ENCODE peak calls at places on chromosomes 3 and 15, in seven cellular contexts. F, G, X, I, B, O and E are unnamed samples. For H3K9me3 and H3K4me1, the result is how much of the 10 kb centered on the place peaks cover.

GRCh38 chr3:125116311-125117069 is 60.7 kb upstream of the HEG1 start:
- DNase-seq in F (no peak), B (no peak), I (peak), G (no peak), O (no peak), X (peak), E (no peak)

GRCh38 chr3:111712294-111713180 is 117.4 kb upstream of the ZBED2 start:
- DNase-seq in X (no peak), F (no peak), O (no peak), B (no peak), I (no peak), G (peak), E (no peak)

GRCh38 chr3:157493627-157494550 is 9.3 kb downstream of the VEPH1 start:
- DNase-seq in F (no peak), O (no peak), B (no peak), X (peak), G (no peak), I (no peak), E (no peak)

GRCh38 chr3:171306631-171307030 is 153.6 kb downstream of the TNIK start:
- DNase-seq in O (peak), G (no peak), I (peak), X (peak), B (peak), F (no peak), E (no peak)

GRCh38 chr3:174441588-174442316 is 417.4 kb upstream of the NAALADL2 start:
- DNase-seq in I (no peak), X (peak), O (no peak), G (no peak), F (no peak), B (no peak), E (no peak)

GRCh38 chr3:24674261-24674660 is 179.6 kb upstream of the THRB start:
- DNase-seq in G (no peak), O (no peak), I (no peak), B (no peak), F (no peak), X (no peak), E (no peak)

GRCh38 chr15:66951976-66952375 is 113.4 kb upstream of the SMAD3 start:
- DNase-seq in F (no peak), O (no peak), G (no peak), X (no peak), I (no peak), B (no peak), E (no peak)

GRCh38 chr3:141386611-141387110 is 18.4 kb downstream of the ZBTB38 start:
- DNase-seq in B (no peak), G (no peak), I (no peak), X (peak), F (no peak), O (no peak), E (no peak)

GRCh38 chr3:97827741-97828471 is 6.1 kb downstream of the CRYBG3 start:
- DNase-seq in I (no peak), O (no peak), X (no peak), F (no peak), G (no peak), B (no peak), E (no peak)

GRCh38 chr3:167714871-167715270 is 19.8 kb downstream of the PDCD10 start:
- DNase-seq in O (no peak), F (no peak), G (no peak), I (no peak), B (no peak), X (no peak), E (no peak)

GRCh38 chr3:21506061-21506460 is 244.9 kb downstream of the ZNF385D start:
- DNase-seq in O (no peak), F (no peak), X (peak), G (no peak), B (no peak), I (no peak), E (no peak)

GRCh38 chr3:41029356-41029755 is 169.9 kb upstream of the CTNNB1 start:
- DNase-seq in B (no peak), O (no peak), G (no peak), I (no peak), F (no peak), X (no peak), E (no peak)

GRCh38 chr15:83436513-83437158 is 10.5 kb upstream of the SH3GL3 start:
- DNase-seq in I (no peak), F (no peak), G (no peak), B (no peak), X (peak), O (no peak), E (no peak)

GRCh38 chr3:196688349-196688748 is 23.7 kb downstream of the CEP19 start:
- DNase-seq in G (peak), B (no peak), X (peak), I (no peak), F (no peak), O (peak), E (no peak)

GRCh38 chr3:184659797-184660301 is 52.0 kb downstream of the MAGEF1 start:
- DNase-seq in O (peak), B (no peak), G (no peak), I (no peak), F (no peak), X (no peak), E (no peak)

GRCh38 chr3:110579841-110580550 is 491.6 kb upstream of the NECTIN3 start:
- DNase-seq in F (no peak), I (no peak), B (no peak), G (no peak), X (peak), O (no peak), E (no peak)

GRCh38 chr3:45546636-45547201 is 47.8 kb upstream of the LIMD1 start:
- DNase-seq in I (peak), X (no peak), B (no peak), F (no peak), O (no peak), G (no peak), E (no peak)

GRCh38 chr3:56125358-56126005 is 342.8 kb downstream of the ERC2 start:
- DNase-seq in B (no peak), O (peak), F (no peak), I (no peak), G (no peak), X (peak), E (no peak)

GRCh38 chr15:90681480-90681879 is 35.7 kb upstream of the BLM start:
- DNase-seq in I (no peak), F (no peak), X (peak), G (no peak), O (no peak), B (no peak), E (no peak)

GRCh38 chr15:52765779-52766178 is 24.4 kb downstream of the ONECUT1 start:
- DNase-seq in O (no peak), B (no peak), G (no peak), I (no peak), F (no peak), X (no peak), E (no peak)

GRCh38 chr3:195910499-195910845 is 2.1 kb upstream of the TNK2 start:
- DNase-seq in I (no peak), B (no peak), X (no peak), F (no peak), G (peak), O (no peak), E (no peak)

GRCh38 chr3:100782906-100783305 is 73.6 kb downstream of the TFG start:
- DNase-seq in G (no peak), X (peak), O (no peak), I (no peak), B (no peak), F (no peak), E (no peak)

GRCh38 chr3:12049675-12050074 is 45.5 kb downstream of the SYN2 start:
- DNase-seq in B (no peak), G (no peak), F (no peak), I (no peak), O (no peak), X (peak), E (no peak)

GRCh38 chr3:60363817-60364216 is 887.4 kb downstream of the FHIT start:
- DNase-seq in F (no peak), I (no peak), B (no peak), O (no peak), X (peak), G (no peak), E (no peak)

GRCh38 chr3:139710212-139710611 is 32.4 kb upstream of the NMNAT3 start:
- DNase-seq in G (no peak), I (no peak), F (no peak), B (no peak), X (no peak), O (no peak), E (no peak)

GRCh38 chr3:170740726-170741591 is 129.0 kb downstream of the RPL22L1 start:
- DNase-seq in F (no peak), I (peak), X (peak), G (no peak), B (no peak), O (peak), E (peak)

GRCh38 chr3:16873872-16874271 is 10.9 kb upstream of the PLCL2 start:
- DNase-seq in O (no peak), B (no peak), I (no peak), F (no peak), X (no peak), G (no peak), E (no peak)

GRCh38 chr3:10702961-10703740 is 112.9 kb upstream of the SLC6A11 start:
- DNase-seq in X (no peak), I (peak), O (no peak), B (no peak), G (no peak), F (no peak), E (no peak)

GRCh38 chr15:75178171-75178937 is 23.3 kb upstream of the C15orf39 start:
- DNase-seq in O (peak), B (peak), G (peak), X (no peak), I (peak), F (no peak), E (peak)

GRCh38 chr15:85879334-85880163 is 84.8 kb upstream of the KLHL25 start:
- DNase-seq in G (no peak), X (no peak), O (no peak), I (no peak), F (no peak), B (no peak), E (no peak)

DNA sequence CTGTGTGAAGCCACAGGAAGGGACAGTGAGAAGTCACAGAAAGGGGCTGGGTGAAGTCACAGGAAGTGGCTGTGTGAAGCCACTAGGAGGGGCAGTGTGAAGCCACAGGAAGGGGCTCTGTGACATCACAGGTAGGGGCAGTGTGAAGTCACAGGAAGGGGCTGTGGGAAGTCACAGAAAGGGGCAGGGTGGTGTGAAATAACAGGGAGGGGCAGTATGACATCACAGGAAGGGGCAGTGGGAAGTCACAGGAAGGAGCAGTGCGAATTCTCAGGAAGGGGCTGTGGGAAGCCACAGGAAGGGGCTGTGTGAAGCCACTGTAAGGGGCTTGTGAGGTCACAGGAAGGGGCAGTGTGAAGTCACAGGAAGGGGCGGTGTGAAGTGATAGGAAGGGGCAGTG is 35.9 kb downstream of the GASK1A start:
- DNase-seq in B (no peak), O (no peak), F (no peak), X (no peak), I (no peak), G (no peak), E (no peak)
- H3K9me3 ChIP-seq in B (under half), O (under half), F (half or more), X (under half), I (under half), G (half or more), E (under half)

GRCh38 chr15:72495007-72495406 is 20.9 kb downstream of the ARIH1 start:
- DNase-seq in G (no peak), O (no peak), F (no peak), I (no peak), B (no peak), X (no peak), E (no peak)
- H3K4me1 ChIP-seq in G (half or more), O (under half), F (under half), I (under half), B (under half), X (under half), E (under half)

GRCh38 chr15:61099030-61099800 is 129.9 kb downstream of the RORA start:
- DNase-seq in X (no peak), F (no peak), O (no peak), I (no peak), B (no peak), G (no peak), E (no peak)
- H3K9me3 ChIP-seq in X (under half), F (under half), O (under half), I (under half), B (under half), G (under half), E (under half)

GRCh38 chr3:14424711-14425573 is 22.5 kb downstream of the SLC6A6 start:
- DNase-seq in F (no peak), G (no peak), I (no peak), O (no peak), B (no peak), X (peak), E (no peak)
- H3K4me1 ChIP-seq in F (half or more), G (half or more), I (under half), O (under half), B (half or more), X (under half), E (under half)